ENCODE peak calls at places on chromosomes 5 and 9, in eight cellular contexts. L is NCI-H510A, D is COR-L47, N is occipital lobe, S is non-pigmented ciliary epithelial cell, J is uterus, B is activated gamma-delta T cell, O is right atrium auricular region. Y is an unnamed sample.

GRCh38 chr5:178551059-178551458 is 39.1 kb downstream of the COL23A1 start:
- DNase-seq in N (no peak), O (no peak), D (no peak), B (no peak), S (no peak), J (no peak), L (no peak), Y (no peak)

GRCh38 chr5:138737494-138738265 is 15.5 kb upstream of the CTNNA1 start:
- DNase-seq in L (no peak), N (no peak), J (no peak), S (no peak), O (no peak), D (no peak), B (no peak), Y (no peak)

GRCh38 chr5:172113036-172113435 is 75.0 kb downstream of the STK10 start:
- DNase-seq in D (no peak), J (no peak), N (no peak), S (peak), B (peak), O (no peak), L (no peak), Y (no peak)

GRCh38 chr9:96495341-96495740 is 45.4 kb downstream of the HABP4 start:
- DNase-seq in L (no peak), N (no peak), J (no peak), S (peak), O (no peak), B (no peak), D (no peak), Y (no peak)

GRCh38 chr5:106397700-106398099 is 1273.0 kb downstream of the EFNA5 start:
- DNase-seq in L (no peak), J (no peak), S (peak), D (no peak), O (no peak), B (no peak), N (no peak), Y (no peak)

GRCh38 chr5:10073705-10074104 is 176.0 kb downstream of the ATPSCKMT start:
- DNase-seq in J (no peak), S (no peak), L (no peak), N (no peak), B (no peak), O (no peak), D (no peak), Y (no peak)

GRCh38 chr9:95007470-95007869 is 281.0 kb downstream of the AOPEP start:
- DNase-seq in D (no peak), B (no peak), S (no peak), N (no peak), J (no peak), L (no peak), O (no peak), Y (no peak)

GRCh38 chr5:163261647-163262269 is 175.6 kb upstream of the CCNG1 start:
- DNase-seq in B (no peak), O (no peak), N (no peak), S (no peak), L (no peak), D (no peak), J (no peak), Y (no peak)

GRCh38 chr9:110767559-110768063 is 99.0 kb downstream of the MUSK start:
- DNase-seq in O (peak), B (no peak), J (peak), S (no peak), L (no peak), N (no peak), D (no peak), Y (peak)

GRCh38 chr5:852431-853401 is 1.9 kb upstream of the ZDHHC11 start:
- DNase-seq in S (no peak), J (peak), L (no peak), O (no peak), N (no peak), D (no peak), B (no peak), Y (peak)

GRCh38 chr5:149675467-149676201 is 54.5 kb upstream of the PPARGC1B start:
- DNase-seq in J (no peak), O (no peak), D (no peak), L (peak), B (no peak), N (no peak), S (no peak), Y (peak)

GRCh38 chr5:107704686-107705389 is 34.1 kb upstream of the EFNA5 start:
- DNase-seq in J (no peak), O (no peak), N (no peak), D (no peak), S (no peak), L (no peak), B (no peak), Y (no peak)

GRCh38 chr9:123997665-123998277 is 13.8 kb upstream of the LHX2 start:
- DNase-seq in N (no peak), B (no peak), S (no peak), O (no peak), D (no peak), L (no peak), J (no peak), Y (peak)

GRCh38 chr9:136903041-136903554 is 16.8 kb downstream of the TRAF2 start:
- DNase-seq in D (no peak), O (no peak), J (no peak), B (no peak), S (no peak), N (no peak), L (no peak), Y (no peak)

GRCh38 chr5:68007446-68007845 is 208.1 kb upstream of the PIK3R1 start:
- DNase-seq in S (no peak), O (peak), L (no peak), N (no peak), J (peak), B (no peak), D (no peak), Y (no peak)

GRCh38 chr9:70120834-70121510 is 77.3 kb downstream of the MAMDC2 start:
- DNase-seq in J (peak), S (peak), B (no peak), N (no peak), D (peak), L (no peak), O (peak), Y (peak)

Y was measured in sciatic nerve.